ENCODE peak calls at places on chromosome 16, in nine cellular contexts. T is hippocampal formation; I is stimulated activated CD4-positive, alpha-beta T cell treated with anti-CD3 and anti-CD28 coated beads, TNF-alpha, amount 100 ng/mL, for 24 hours; V is ecto neural progenitor cell; Y is MM.1S; J is AML-193; L is activated CD4-positive, alpha-beta T cell treated with anti-CD3 and anti-CD28 coated beads, Interleukin-2, amount 10 ng/mL, durations not matched to agents 7 days and 5 days; D is MV-4-11; S is activated T-cell treated with anti-CD3 and anti-CD28 coated beads, Interleukin-2, amount 50 U/mL, for 72 hours. W is an unnamed sample.

GRCh38 chr16:25897677-25898076 is 205.9 kb downstream of the HS3ST4 start:
- DNase-seq in T (no peak), I (no peak), V (no peak), Y (peak; percentile 91), J (no peak), L (no peak), D (no peak), S (no peak), W (no peak)

GRCh38 chr16:89257281-89257731 is 39.8 kb downstream of the ZNF778 start:
- DNase-seq in T (no peak), I (no peak), V (peak; percentile 54), Y (no peak), J (no peak), L (no peak), D (no peak), S (peak; percentile 32), W (no peak)

GRCh38 chr16:27642753-27643152 is 92.8 kb downstream of the KATNIP start:
- DNase-seq in T (no peak), I (no peak), V (no peak), Y (no peak), J (no peak), L (no peak), D (peak; percentile 7), S (peak; percentile 5), W (no peak)

GRCh38 chr16:78648517-78648916 is 549.1 kb downstream of the WWOX start:
- DNase-seq in T (no peak), I (no peak), V (no peak), Y (no peak), J (no peak), L (no peak), D (no peak), S (no peak), W (no peak)

GRCh38 chr16:50842589-50842988 is 100.7 kb downstream of the CYLD start:
- DNase-seq in T (no peak), I (peak; percentile 16), V (peak; percentile 31), Y (no peak), J (no peak), L (no peak), D (no peak), S (peak; percentile 38), W (no peak)

GRCh38 chr16:68790130-68790761 is 53.1 kb upstream of the TANGO6 start:
- DNase-seq in T (no peak), I (no peak), V (no peak), Y (no peak), J (no peak), L (no peak), D (peak; percentile 74), S (no peak), W (no peak)

GRCh38 chr16:85963746-85964370 is 64.9 kb downstream of the IRF8 start:
- DNase-seq in T (no peak), I (no peak), V (no peak), Y (no peak), J (no peak), L (no peak), D (no peak), S (no peak), W (no peak)

GRCh38 chr16:58021661-58022551 is 3.6 kb upstream of the MMP15 start:
- DNase-seq in T (no peak), I (no peak), V (no peak), Y (no peak), J (no peak), L (no peak), D (no peak), S (no peak), W (no peak)

GRCh38 chr16:74740795-74741304 is 33.8 kb downstream of the FA2H start:
- DNase-seq in T (peak; percentile 81), I (no peak), V (no peak), Y (no peak), J (no peak), L (no peak), D (no peak), S (no peak), W (no peak)

GRCh38 chr16:35176449-35176848 is 1717.0 kb downstream of the TP53TG3F start:
- DNase-seq in T (no peak), I (no peak), V (no peak), Y (no peak), J (no peak), L (no peak), D (no peak), S (no peak), W (no peak)

GRCh38 chr16:17529982-17530760 is 59.4 kb upstream of the XYLT1 start:
- DNase-seq in T (no peak), I (peak; percentile 11), V (no peak), Y (peak; percentile 94), J (no peak), L (peak; percentile 60), D (no peak), S (peak; percentile 30), W (peak; percentile 10)

GRCh38 chr16:8646271-8646670 is 24.8 kb downstream of the METTL22 start:
- DNase-seq in T (no peak), I (no peak), V (no peak), Y (no peak), J (no peak), L (no peak), D (no peak), S (no peak), W (no peak)

GRCh38 chr16:51180719-51181494 is 29.8 kb upstream of the SALL1 start:
- DNase-seq in T (no peak), I (no peak), V (no peak), Y (no peak), J (no peak), L (no peak), D (no peak), S (no peak), W (no peak)

W was measured in stimulated activated naive CD8-positive, alpha-beta T cell treated with anti-CD3 and anti-CD28 coated beads, Interleukin-15, amount 100 ng/mL, for 72 hours.